ENCODE peak calls at places on chromosomes 2 and 18, in four cellular contexts. L is mammary epithelial cell, X is heart left ventricle, V is Caco-2. M is an unnamed sample.

GRCh38 chr18:34643982-34644381 is 66.1 kb upstream of the DTNA start:
- DNase-seq in X (no peak), V (no peak), L (no peak), M (no peak)

GRCh38 chr18:49321800-49322461 is 138.5 kb downstream of the DYM start:
- DNase-seq in X (no peak), L (peak; percentile 31), V (no peak), M (no peak)

GRCh38 chr18:67517224-67517765 is 775 bp upstream of the DSEL start:
- DNase-seq in X (peak; percentile 47), L (no peak), V (no peak), M (peak; percentile 14)

GRCh38 chr2:112840068-112840445 is 3.5 kb upstream of the IL1B start:
- DNase-seq in X (no peak), V (no peak), L (no peak), M (no peak)

GRCh38 chr18:60452424-60452823 is 79.8 kb upstream of the MC4R start:
- DNase-seq in L (peak; percentile 1), X (no peak), V (no peak), M (no peak)

GRCh38 chr2:235030936-235031335 is 79.1 kb downstream of the SH3BP4 start:
- DNase-seq in X (no peak), V (no peak), L (no peak), M (no peak)

GRCh38 chr2:136301012-136301411 is 183.1 kb upstream of the CXCR4 start:
- DNase-seq in L (no peak), V (no peak), X (no peak), M (no peak)

GRCh38 chr18:72544092-72544886 is at the start of gene CBLN2:
- DNase-seq in L (peak; percentile 46), X (peak; percentile 22), V (no peak), M (peak; percentile 22)

GRCh38 chr18:76874643-76875389 is 52.5 kb downstream of the ZNF236 start:
- DNase-seq in V (no peak), X (no peak), L (no peak), M (no peak)

GRCh38 chr2:155675920-155676319 is 656.6 kb downstream of the NR4A2 start:
- DNase-seq in X (no peak), L (no peak), V (no peak), M (no peak)

GRCh38 chr18:70380915-70381896 is 92.4 kb downstream of the SOCS6 start:
- DNase-seq in L (no peak), X (no peak), V (peak; percentile 76), M (peak; percentile 16)

GRCh38 chr2:144151405-144151804 is 368.5 kb downstream of the ZEB2 start:
- DNase-seq in X (no peak), V (no peak), L (no peak), M (no peak)

GRCh38 chr2:134193774-134194173 is 60.1 kb upstream of the MGAT5 start:
- DNase-seq in X (no peak), L (no peak), V (no peak), M (no peak)

GRCh38 chr2:103353754-103354153 is 591.9 kb downstream of the TMEM182 start:
- DNase-seq in L (no peak), X (no peak), V (no peak), M (no peak)

GRCh38 chr2:715847-716573 is 38.8 kb upstream of the TMEM18 start:
- DNase-seq in V (no peak), L (no peak), X (no peak), M (no peak)

GRCh38 chr18:25639601-25640000 is 287.6 kb upstream of the ZNF521 start:
- DNase-seq in L (no peak), X (no peak), V (no peak), M (no peak)

GRCh38 chr2:20050104-20050711 is 1.2 kb downstream of the LAPTM4A start:
- DNase-seq in X (no peak), V (no peak), L (peak; percentile 84), M (no peak)

GRCh38 chr2:85195956-85196355 is 62.8 kb downstream of the TCF7L1 start:
- DNase-seq in V (no peak), L (peak; percentile 39), X (peak; percentile 40), M (no peak)

GRCh38 chr2:227428731-227429285 is 41.1 kb upstream of the SCYGR1 start:
- DNase-seq in X (no peak), V (no peak), L (no peak), M (no peak)

GRCh38 chr2:231181848-231182247 is 16.6 kb upstream of the ARMC9 start:
- DNase-seq in V (no peak), X (peak; percentile 87), L (peak; percentile 16), M (peak; percentile 79)

GRCh38 chr2:238305965-238306679 is 14.2 kb upstream of the TRAF3IP1 start:
- DNase-seq in L (no peak), V (no peak), X (no peak), M (no peak)

GRCh38 chr2:96891591-96892333 is 21.9 kb upstream of the SEMA4C start:
- DNase-seq in V (no peak), L (no peak), X (no peak), M (no peak)

GRCh38 chr2:147327636-147328035 is 517.2 kb upstream of the ACVR2A start:
- DNase-seq in V (no peak), L (peak; percentile 19), X (no peak), M (no peak)

GRCh38 chr2:102122909-102123308 is 19.6 kb upstream of the IL1R1 start:
- DNase-seq in V (no peak), L (no peak), X (no peak), M (no peak)

GRCh38 chr2:201396595-201396994 is 39.5 kb upstream of the FLACC1 start:
- DNase-seq in V (no peak), X (no peak), L (no peak), M (no peak)

GRCh38 chr2:58434692-58435091 is 193.6 kb upstream of the FANCL start:
- DNase-seq in V (no peak), L (no peak), X (no peak), M (no peak)

GRCh38 chr2:74383254-74383653 is 3.1 kb upstream of the DCTN1 start:
- DNase-seq in L (peak; percentile 66), X (no peak), V (no peak), M (no peak)

GRCh38 chr2:150520887-150521664 is 33.6 kb upstream of the RND3 start:
- DNase-seq in X (no peak), V (no peak), L (peak; percentile 91), M (no peak)

GRCh38 chr2:241649927-241650326 is 12.4 kb downstream of the ATG4B start:
- DNase-seq in X (no peak), L (no peak), V (no peak), M (no peak)

GRCh38 chr2:29314816-29315571 is 199.8 kb downstream of the CLIP4 start:
- DNase-seq in L (no peak), X (no peak), V (peak; percentile 11), M (no peak)

GRCh38 chr2:27501042-27501441 is 4.4 kb downstream of the GCKR start:
- DNase-seq in X (no peak), V (no peak), L (peak; percentile 76), M (no peak)

GRCh38 chr2:127155901-127156300 is 48.9 kb upstream of the BIN1 start:
- DNase-seq in V (no peak), L (no peak), X (peak; percentile 52), M (no peak)

DNA sequence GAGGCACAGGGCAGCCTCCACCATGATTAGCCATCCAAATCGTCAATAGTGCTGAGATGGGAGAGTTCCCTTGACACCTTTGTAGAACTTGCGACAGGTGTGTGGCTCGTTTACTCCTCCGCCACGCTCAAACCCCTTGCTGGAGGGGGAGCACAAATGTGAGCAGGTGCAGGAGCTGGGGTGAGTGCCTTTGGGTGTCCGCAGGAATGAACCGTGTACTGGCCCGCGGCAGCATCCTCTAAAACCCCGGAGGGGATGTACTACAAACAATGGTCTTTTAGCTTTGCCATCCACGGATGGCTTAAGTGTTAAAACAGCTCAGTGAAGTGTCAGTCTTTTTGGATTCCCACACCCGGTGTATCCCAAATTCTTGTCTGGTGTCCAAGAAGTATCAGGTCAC is 21.4 kb upstream of the TDRD15 start:
- DNase-seq in L (no peak), X (no peak), V (no peak), M (no peak)
- H3K4me1 ChIP-seq in L (no peaks in the 10 kb centered on the region), X (no peaks in the 10 kb centered on the region), V (peaks cover 4% of the 10 kb centered on the region), M (no peaks in the 10 kb centered on the region)

DNA sequence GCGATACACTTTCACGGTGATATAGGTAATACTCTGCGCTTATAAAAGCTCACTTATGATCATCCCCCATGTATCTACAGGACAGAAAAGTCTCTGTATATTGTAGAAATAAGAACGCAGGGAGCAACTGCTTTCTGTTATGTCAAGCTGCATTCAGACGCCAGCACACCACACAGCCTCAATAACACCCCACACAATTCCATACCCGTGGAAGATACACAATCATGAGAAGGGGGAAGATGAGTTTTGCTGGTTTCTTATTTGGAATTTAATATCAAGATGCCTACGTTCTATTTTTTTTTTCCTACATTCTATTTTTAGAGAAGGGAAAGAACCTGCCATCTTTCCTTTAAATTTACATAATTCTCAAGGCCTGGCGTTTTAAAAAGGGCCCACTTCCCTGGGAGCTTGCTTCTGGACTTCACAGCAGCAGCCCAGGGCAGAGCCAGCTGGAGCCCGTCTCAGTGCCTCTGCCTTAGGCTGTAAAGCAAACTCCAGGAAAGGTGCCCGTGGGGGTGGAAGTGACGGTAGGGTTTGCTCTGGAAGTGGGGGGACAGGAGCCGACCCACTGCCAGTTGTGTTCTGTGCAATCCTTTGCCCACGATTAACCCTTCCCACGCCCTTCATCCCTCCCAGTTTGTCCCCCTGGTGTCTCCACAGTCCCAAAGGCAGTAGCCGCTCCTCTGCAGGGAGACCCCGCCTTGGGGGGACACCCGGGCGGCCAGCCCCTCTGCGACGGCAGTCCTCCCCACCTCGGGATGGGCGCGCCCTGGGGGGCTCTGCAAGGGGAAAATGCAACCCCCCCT is 5.3 kb downstream of the PTGR3 start:
- DNase-seq in L (peak; percentile 20), V (no peak), X (peak; percentile 62), M (no peak)
- H3K4me3 ChIP-seq in L (no peak overlapping the region), V (no peak overlapping the region), X (peak overlapping the region; percentile 96), M (peak overlapping the region; percentile 52)

GRCh38 chr2:75920721-75921551 is 210.2 kb upstream of the GCFC2 start:
- DNase-seq in L (no peak), V (no peak), X (no peak), M (no peak)

GRCh38 chr2:75922191-75922590 is 211.5 kb upstream of the GCFC2 start:
- DNase-seq in V (no peak), L (no peak), X (no peak), M (no peak)
- H3K4me1 ChIP-seq in V (no peaks in the 10 kb centered on the region), L (no peaks in the 10 kb centered on the region), X (no peaks in the 10 kb centered on the region), M (no peaks in the 10 kb centered on the region)

DNA sequence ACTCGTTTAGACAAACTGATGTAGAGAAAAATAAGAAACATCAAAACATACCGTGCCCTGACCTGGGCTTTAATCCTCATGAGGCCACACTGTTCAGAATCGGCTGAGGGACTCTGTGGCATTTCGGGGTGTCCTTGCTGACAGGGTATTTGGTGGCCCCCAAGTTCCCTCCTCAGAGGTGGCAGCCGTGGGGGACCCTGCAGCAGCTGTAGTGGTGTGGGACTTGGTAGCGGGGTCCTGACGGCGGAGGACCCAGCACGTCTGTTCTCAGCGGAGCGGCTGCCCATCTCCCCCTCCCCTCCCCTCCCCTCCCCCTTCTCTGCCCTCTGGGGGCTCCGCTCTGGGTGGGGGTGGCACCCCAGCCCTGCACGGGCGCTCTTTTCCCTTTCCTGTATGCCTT is 18.4 kb downstream of the KCNG2 start:
- DNase-seq in X (no peak), V (no peak), L (no peak), M (no peak)
- H3K4me3 ChIP-seq in X (no peak overlapping the region), V (no peak overlapping the region), L (no peak overlapping the region), M (no peak overlapping the region)

M was measured in heart right ventricle.